ENCODE peak calls at places on chromosomes 2 and 18, in four cellular contexts. One of them, this sample, is unnamed.

GRCh38 chr2:157269922-157270321 is 12.4 kb downstream of the GALNT5 start:
- DNase-seq in cardiac fibroblast: no peak
- DNase-seq in PC-9: no peak
- DNase-seq in fibroblast of mammary gland: no peak
- DNase-seq in this sample: no peak

GRCh38 chr2:54000524-54000923 is 29.7 kb upstream of the PSME4 start:
- DNase-seq in cardiac fibroblast: peak
- DNase-seq in PC-9: no peak
- DNase-seq in fibroblast of mammary gland: no peak
- DNase-seq in this sample: no peak

GRCh38 chr2:130825231-130825971 is 11.3 kb upstream of the ARHGEF4 start:
- DNase-seq in cardiac fibroblast: no peak
- DNase-seq in PC-9: no peak
- DNase-seq in fibroblast of mammary gland: no peak
- DNase-seq in this sample: no peak

GRCh38 chr2:149894760-149895159 is 307.2 kb upstream of the MMADHC start:
- DNase-seq in cardiac fibroblast: no peak
- DNase-seq in PC-9: no peak
- DNase-seq in fibroblast of mammary gland: no peak
- DNase-seq in this sample: no peak

GRCh38 chr18:26480897-26481795 is 67.2 kb downstream of the KCTD1 start:
- DNase-seq in cardiac fibroblast: peak
- DNase-seq in PC-9: peak
- DNase-seq in fibroblast of mammary gland: peak
- DNase-seq in this sample: no peak

GRCh38 chr2:229520582-229521221 is 193.7 kb downstream of the DNER start:
- DNase-seq in cardiac fibroblast: peak
- DNase-seq in PC-9: no peak
- DNase-seq in fibroblast of mammary gland: no peak
- DNase-seq in this sample: no peak

GRCh38 chr2:134120160-134120717 is 133.6 kb upstream of the MGAT5 start:
- DNase-seq in cardiac fibroblast: no peak
- DNase-seq in PC-9: no peak
- DNase-seq in fibroblast of mammary gland: no peak
- DNase-seq in this sample: no peak

GRCh38 chr2:155372969-155373368 is 674.5 kb downstream of the KCNJ3 start:
- DNase-seq in cardiac fibroblast: peak
- DNase-seq in PC-9: no peak
- DNase-seq in fibroblast of mammary gland: peak
- DNase-seq in this sample: no peak

GRCh38 chr2:71683070-71683469 is 229.7 kb downstream of the DYSF start:
- DNase-seq in cardiac fibroblast: no peak
- DNase-seq in PC-9: no peak
- DNase-seq in fibroblast of mammary gland: no peak
- DNase-seq in this sample: no peak

GRCh38 chr2:240348522-240348921 is 86.9 kb upstream of the GPC1 start:
- DNase-seq in cardiac fibroblast: no peak
- DNase-seq in PC-9: peak
- DNase-seq in fibroblast of mammary gland: no peak
- DNase-seq in this sample: no peak

GRCh38 chr2:240349133-240350005 is 86.1 kb upstream of the GPC1 start:
- DNase-seq in cardiac fibroblast: no peak
- DNase-seq in PC-9: no peak
- DNase-seq in fibroblast of mammary gland: no peak
- DNase-seq in this sample: no peak

GRCh38 chr2:240346753-240347372 is 88.6 kb upstream of the GPC1 start:
- DNase-seq in cardiac fibroblast: no peak
- DNase-seq in PC-9: no peak
- DNase-seq in fibroblast of mammary gland: no peak
- DNase-seq in this sample: no peak

GRCh38 chr2:240347373-240347940 is 88.0 kb upstream of the GPC1 start:
- DNase-seq in cardiac fibroblast: no peak
- DNase-seq in PC-9: no peak
- DNase-seq in fibroblast of mammary gland: no peak
- DNase-seq in this sample: no peak

GRCh38 chr2:240347949-240348500 is 87.4 kb upstream of the GPC1 start:
- DNase-seq in cardiac fibroblast: no peak
- DNase-seq in PC-9: no peak
- DNase-seq in fibroblast of mammary gland: no peak
- DNase-seq in this sample: no peak
- TF ChIP-seq CTCF in cardiac fibroblast: no peak
- TF ChIP-seq CTCF in PC-9: no peak
- TF ChIP-seq CTCF in fibroblast of mammary gland: no peak
- TF ChIP-seq CTCF in this sample: no peak

GRCh38 chr18:6323319-6323889 is 91.3 kb downstream of the L3MBTL4 start:
- DNase-seq in cardiac fibroblast: no peak
- DNase-seq in PC-9: no peak
- DNase-seq in fibroblast of mammary gland: no peak
- DNase-seq in this sample: no peak
- TF ChIP-seq CTCF in cardiac fibroblast: no peak
- TF ChIP-seq CTCF in PC-9: no peak
- TF ChIP-seq CTCF in fibroblast of mammary gland: no peak
- TF ChIP-seq CTCF in this sample: no peak

DNA sequence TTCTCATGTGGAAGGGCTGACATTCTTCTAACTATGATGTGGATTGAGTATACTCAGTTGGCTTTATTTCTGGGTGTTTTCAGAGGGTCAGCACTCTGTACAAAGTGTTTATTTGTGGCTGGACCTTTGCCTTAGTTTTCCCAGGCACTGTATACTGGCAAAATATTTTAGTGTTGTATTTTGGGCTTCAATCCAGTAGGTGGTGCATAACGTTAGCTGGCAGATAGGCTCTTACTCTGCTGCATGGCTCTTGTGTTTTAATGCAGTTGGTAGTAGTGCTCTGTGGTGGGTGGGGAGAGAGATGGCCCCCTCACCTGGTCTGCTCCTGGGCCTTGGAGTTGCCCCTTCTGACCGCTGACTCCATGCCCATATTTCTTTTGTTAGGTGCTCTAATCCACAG is 75.6 kb upstream of the REG3A start:
- DNase-seq in cardiac fibroblast: no peak
- DNase-seq in PC-9: no peak
- DNase-seq in fibroblast of mammary gland: no peak
- DNase-seq in this sample: no peak
- TF ChIP-seq CTCF in cardiac fibroblast: no peak
- TF ChIP-seq CTCF in PC-9: peak
- TF ChIP-seq CTCF in fibroblast of mammary gland: no peak
- TF ChIP-seq CTCF in this sample: peak

DNA sequence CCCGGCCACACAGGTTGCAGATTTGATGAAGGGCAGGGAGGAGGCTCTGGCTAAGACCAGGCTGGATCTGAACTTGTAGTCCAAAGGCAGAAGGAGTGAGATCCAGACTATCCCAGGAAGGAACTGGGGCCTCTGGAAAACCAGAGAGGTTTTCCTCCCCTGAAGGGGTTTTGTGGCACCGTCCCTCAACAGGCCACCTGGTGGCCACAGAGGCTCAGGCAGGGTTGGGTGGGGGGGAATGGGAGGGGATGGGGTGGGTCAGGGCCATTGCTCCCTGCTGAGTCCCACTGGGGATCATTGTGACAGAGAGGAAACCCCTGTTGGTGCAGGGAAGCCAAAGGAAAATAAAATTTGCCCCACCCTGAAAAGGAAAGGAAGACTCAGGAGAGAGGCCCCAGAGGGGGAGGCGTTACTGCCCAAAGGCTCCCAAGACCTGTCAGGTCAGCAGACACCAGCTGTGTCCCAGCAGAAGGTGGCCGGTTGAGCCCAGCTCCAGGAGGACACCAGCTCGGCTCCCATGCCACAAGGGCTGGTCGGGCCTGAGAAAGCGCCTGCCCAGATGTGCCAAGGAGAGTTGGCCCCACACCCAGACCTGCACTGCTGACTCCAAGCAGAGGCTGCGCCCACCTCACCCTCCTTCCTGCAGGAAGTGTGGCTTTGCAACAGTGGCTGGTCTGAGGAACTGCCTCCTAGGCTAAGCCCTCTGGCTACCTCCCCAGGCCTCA is 37.3 kb upstream of the PTMA start:
- DNase-seq in cardiac fibroblast: no peak
- DNase-seq in PC-9: peak
- DNase-seq in fibroblast of mammary gland: no peak
- DNase-seq in this sample: no peak
- TF ChIP-seq CTCF in cardiac fibroblast: peak
- TF ChIP-seq CTCF in PC-9: peak
- TF ChIP-seq CTCF in fibroblast of mammary gland: peak
- TF ChIP-seq CTCF in this sample: peak

DNA sequence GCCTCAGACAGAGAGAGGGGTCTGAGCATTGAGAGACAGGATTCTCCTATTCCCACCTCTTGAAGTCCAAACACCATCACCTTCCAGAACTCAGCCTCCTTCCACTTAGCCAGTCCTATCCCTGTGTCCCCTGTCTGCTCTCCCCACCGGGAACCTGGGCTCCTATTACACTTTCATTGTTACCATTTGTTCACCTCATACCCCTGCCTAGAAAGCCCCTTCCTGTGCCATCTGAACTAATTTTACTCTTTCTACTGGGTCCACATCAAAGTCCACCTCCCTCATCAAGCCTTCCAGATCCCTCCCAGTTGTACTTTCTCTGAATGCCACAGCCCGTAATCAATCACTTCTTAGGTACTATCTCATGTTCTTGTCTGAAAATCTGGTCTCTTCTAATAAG is 220.6 kb downstream of the ZBTB7C start:
- DNase-seq in cardiac fibroblast: no peak
- DNase-seq in PC-9: no peak
- DNase-seq in fibroblast of mammary gland: no peak
- DNase-seq in this sample: no peak
- TF ChIP-seq CTCF in cardiac fibroblast: no peak
- TF ChIP-seq CTCF in PC-9: no peak
- TF ChIP-seq CTCF in fibroblast of mammary gland: no peak
- TF ChIP-seq CTCF in this sample: no peak

DNA sequence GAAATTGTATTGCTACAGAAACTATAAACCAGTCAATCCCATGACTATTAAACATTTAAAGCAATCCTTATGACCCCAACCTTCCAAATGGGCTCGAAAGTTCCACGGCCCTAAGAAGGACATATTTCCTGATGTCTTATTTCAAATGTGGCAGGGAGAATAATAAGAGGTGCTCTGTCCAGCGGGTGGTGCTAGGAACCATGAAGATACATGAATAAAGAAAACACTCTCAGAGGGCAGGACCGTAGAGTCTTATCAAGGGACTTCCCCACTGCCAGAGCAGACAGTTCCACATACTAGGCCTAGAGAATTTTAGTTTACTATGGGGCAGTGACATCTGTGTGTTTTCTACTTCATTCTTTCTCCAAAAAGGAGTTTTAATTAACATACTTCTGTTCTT is 187.1 kb upstream of the PIK3C3 start:
- DNase-seq in cardiac fibroblast: peak
- DNase-seq in PC-9: peak
- DNase-seq in fibroblast of mammary gland: peak
- DNase-seq in this sample: peak
- TF ChIP-seq CTCF in cardiac fibroblast: peak
- TF ChIP-seq CTCF in PC-9: no peak
- TF ChIP-seq CTCF in fibroblast of mammary gland: peak
- TF ChIP-seq CTCF in this sample: peak